ENCODE peak calls at places on chromosomes 4 and X, in ten cellular contexts. W, O, Z, D, J, V, I, Q, M and N are unnamed samples. For H3K27me3, the result is how much of the 10 kb centered on the place peaks cover.

GRCh38 chr4:88291003-88291402 is 6.6 kb upstream of the PPM1K start:
- DNase-seq in J (no peak), Z (peak), V (no peak), M (no peak), I (no peak), W (peak), D (no peak), O (no peak), Q (no peak), N (no peak)

GRCh38 chr4:124940387-124940786 is 227.9 kb upstream of the ANKRD50 start:
- DNase-seq in O (no peak), I (no peak), D (no peak), V (no peak), W (peak), M (no peak), Q (no peak), Z (no peak), J (no peak), N (no peak)

GRCh38 chr4:145823743-145824142 is 114.9 kb downstream of the ZNF827 start:
- DNase-seq in V (no peak), D (no peak), M (no peak), O (no peak), W (no peak), J (no peak), Q (no peak), Z (no peak), I (no peak), N (no peak)

GRCh38 chr4:188246488-188246887 is 107.2 kb downstream of the TRIML1 start:
- DNase-seq in J (peak), W (no peak), O (no peak), Q (no peak), I (no peak), D (no peak), Z (peak), M (no peak), V (no peak), N (no peak)

GRCh38 chrX:1249101-1249887 is 19.3 kb upstream of the CSF2RA start:
- DNase-seq in M (no peak), D (peak), I (no peak), O (peak), V (peak), J (peak), W (peak), Z (peak), Q (peak), N (peak)

GRCh38 chr4:73341454-73341853 is 62.6 kb upstream of the ALB start:
- DNase-seq in Q (no peak), D (no peak), O (no peak), I (no peak), J (peak), Z (peak), M (peak), V (no peak), W (peak), N (peak)

GRCh38 chr4:42816189-42816588 is 76.3 kb upstream of the GRXCR1 start:
- DNase-seq in Z (no peak), M (no peak), D (no peak), J (no peak), V (no peak), Q (no peak), W (no peak), I (no peak), O (no peak), N (no peak)

GRCh38 chr4:174631901-174632758 is 109.8 kb upstream of the HPGD start:
- DNase-seq in M (no peak), J (peak), V (no peak), W (peak), I (no peak), Z (peak), O (no peak), D (no peak), Q (no peak), N (no peak)

GRCh38 chr4:165207016-165207430 is 338 bp upstream of the KLHL2 start:
- DNase-seq in Q (no peak), M (no peak), Z (peak), J (peak), O (no peak), W (peak), I (peak), D (no peak), V (no peak), N (no peak)

GRCh38 chr4:37246891-37247290 is 2.3 kb downstream of the NWD2 start:
- DNase-seq in J (no peak), Q (no peak), I (no peak), D (no peak), O (no peak), Z (no peak), M (no peak), V (no peak), W (no peak), N (no peak)

DNA sequence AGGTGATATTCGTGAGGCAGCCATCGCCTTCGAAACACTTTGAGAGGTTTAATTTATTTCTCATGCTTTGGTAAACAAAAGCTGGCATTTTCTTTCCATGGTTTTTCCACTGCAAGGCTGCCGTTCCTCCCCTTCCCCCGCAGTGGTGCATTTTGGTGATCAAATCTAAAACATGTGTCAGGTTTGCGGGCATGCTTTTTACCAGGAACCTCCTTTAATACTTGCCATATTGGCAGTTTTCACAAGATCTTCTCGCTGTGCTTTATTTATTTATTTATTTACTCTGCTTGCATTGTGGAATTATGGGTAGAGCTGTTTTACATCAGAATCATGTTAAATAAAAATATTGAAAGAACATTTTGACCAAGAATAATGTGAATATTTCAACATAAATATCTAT is 54.2 kb downstream of the STOX2 start:
- DNase-seq in M (no peak), W (no peak), D (no peak), Q (no peak), Z (no peak), J (no peak), O (no peak), V (no peak), I (no peak), N (no peak)
- H3K4me3 ChIP-seq in M (no peak), W (no peak), D (peak), Q (peak), Z (no peak), J (no peak), O (no peak), V (peak), I (no peak), N (peak)

GRCh38 chr4:972651-973424 is 531 bp downstream of the DGKQ start:
- DNase-seq in Z (peak), J (peak), Q (no peak), D (peak), O (peak), M (peak), W (peak), I (no peak), V (no peak), N (peak)

GRCh38 chr4:970854-971520 is 2.4 kb downstream of the DGKQ start:
- DNase-seq in D (no peak), O (no peak), M (no peak), Z (no peak), J (no peak), V (no peak), Q (no peak), I (no peak), W (no peak), N (no peak)

GRCh38 chr4:970046-970745 is 3.2 kb downstream of the DGKQ start:
- DNase-seq in Z (no peak), O (peak), I (no peak), W (no peak), J (no peak), D (no peak), V (no peak), M (no peak), Q (no peak), N (no peak)

GRCh38 chr4:973431-974397 is at the start of gene DGKQ:
- DNase-seq in V (peak), D (peak), Z (peak), M (peak), J (peak), O (peak), W (peak), I (peak), Q (peak), N (peak)

GRCh38 chr4:971670-972500 is 1.5 kb downstream of the DGKQ start:
- DNase-seq in V (no peak), Q (no peak), J (no peak), I (no peak), O (no peak), W (no peak), Z (no peak), D (no peak), M (no peak), N (no peak)
- H3K27me3 ChIP-seq in V (under half), Q (under half), J (half or more), I (under half), O (under half), W (under half), Z (under half), D (under half), M (under half), N (under half)

GRCh38 chr4:109913842-109914241 is 1.2 kb downstream of the EGF start:
- DNase-seq in D (no peak), M (no peak), O (no peak), Q (no peak), Z (no peak), I (no peak), V (no peak), J (no peak), W (no peak), N (no peak)

GRCh38 chr4:109910261-109910660 is 2.4 kb upstream of the EGF start:
- DNase-seq in J (no peak), W (no peak), D (no peak), I (no peak), M (no peak), V (no peak), Z (no peak), Q (no peak), O (no peak), N (no peak)

GRCh38 chr4:109915385-109916002 is 2.8 kb downstream of the EGF start:
- DNase-seq in M (no peak), I (no peak), J (no peak), Z (no peak), V (no peak), O (no peak), Q (no peak), D (no peak), W (no peak), N (no peak)

GRCh38 chr4:109914356-109914755 is 1.7 kb downstream of the EGF start:
- DNase-seq in W (no peak), M (no peak), Z (no peak), O (no peak), D (no peak), V (no peak), J (no peak), Q (no peak), I (no peak), N (no peak)

GRCh38 chr4:109912706-109913621 is at the start of gene EGF:
- DNase-seq in W (peak), O (no peak), M (no peak), I (no peak), D (peak), Q (no peak), V (no peak), J (peak), Z (no peak), N (peak)
- H3K4me3 ChIP-seq in W (no peak), O (no peak), M (no peak), I (no peak), D (peak), Q (peak), V (no peak), J (peak), Z (peak), N (no peak)

GRCh38 chrX:18173494-18174180 is 47.0 kb downstream of the BEND2 start:
- DNase-seq in O (no peak), M (no peak), Q (peak), Z (no peak), I (no peak), J (no peak), W (no peak), V (no peak), D (peak), N (no peak)
- H3K27me3 ChIP-seq in O (under half), M (under half), Q (under half), Z (under half), I (under half), J (under half), W (under half), V (under half), D (under half), N (under half)

DNA sequence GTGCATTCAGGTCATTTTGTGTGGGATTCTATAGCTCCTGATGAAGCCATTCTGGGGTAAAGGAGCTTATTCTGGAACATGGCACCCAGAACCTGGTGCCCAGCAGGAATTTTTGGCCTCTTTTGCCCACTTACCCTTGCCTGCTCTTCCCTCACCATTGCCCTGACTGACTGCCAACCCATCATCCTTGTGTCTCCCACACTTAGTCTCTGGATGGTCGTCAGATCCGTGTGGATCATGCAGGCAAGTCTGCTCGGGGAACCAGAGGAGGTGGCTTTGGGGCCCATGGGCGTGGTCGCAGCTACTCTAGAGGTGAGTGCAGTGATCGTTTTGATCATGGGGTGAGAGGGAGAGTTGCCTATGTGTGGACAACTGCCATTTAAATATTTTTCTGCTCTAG is 1.8 kb downstream of the RBM3 start:
- DNase-seq in Z (no peak), W (no peak), I (no peak), J (no peak), M (no peak), O (no peak), Q (no peak), V (no peak), D (no peak), N (no peak)
- H3K4me3 ChIP-seq in Z (no peak), W (no peak), I (no peak), J (no peak), M (no peak), O (no peak), Q (peak), V (peak), D (peak), N (peak)

DNA sequence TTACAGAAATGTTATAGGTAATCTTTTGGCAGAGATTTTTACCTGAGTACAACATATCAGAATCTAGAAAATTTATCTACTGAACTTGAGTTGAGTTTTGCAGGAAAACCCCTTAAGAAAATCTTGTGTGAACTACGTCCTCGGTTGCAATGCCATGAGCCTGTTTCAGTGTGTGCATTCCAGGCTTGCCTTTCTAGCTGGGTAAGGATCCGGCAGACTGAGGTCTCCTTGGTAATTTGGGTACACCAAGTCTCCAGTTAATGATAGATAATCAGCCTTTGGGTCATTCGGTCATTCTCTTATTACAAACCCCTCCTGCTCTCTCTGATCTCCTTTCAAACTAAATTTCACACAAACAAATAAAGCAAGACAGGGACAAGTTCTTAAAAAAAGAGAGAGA is 5.9 kb upstream of the HAND2 start:
- DNase-seq in Z (no peak), O (no peak), Q (no peak), J (no peak), W (no peak), I (no peak), V (no peak), M (no peak), D (no peak), N (no peak)
- H3K27me3 ChIP-seq in Z (half or more), O (half or more), Q (under half), J (half or more), W (half or more), I (under half), V (under half), M (under half), D (half or more), N (under half)